ENCODE peak calls at places on chromosomes 5 and 9, in nine cellular contexts. J, A, Z, P, S, B, U, I and F are unnamed samples. For H3K36me3, the result is how much of the 10 kb centered on the place peaks cover.

GRCh38 chr5:33736510-33736909 is 155.3 kb downstream of the ADAMTS12 start:
- DNase-seq in J (no peak), A (no peak), Z (no peak), P (no peak), S (no peak), B (no peak), U (peak), I (peak), F (peak)

GRCh38 chr9:127121628-127122175 is 733 bp downstream of the ANGPTL2 start:
- DNase-seq in J (no peak), A (peak), Z (no peak), P (no peak), S (peak), B (no peak), U (peak), I (peak), F (no peak)

GRCh38 chr5:159975462-159976019 is 33.4 kb upstream of the TTC1 start:
- DNase-seq in J (no peak), A (no peak), Z (peak), P (no peak), S (no peak), B (no peak), U (peak), I (peak), F (peak)

GRCh38 chr9:121674952-121675351 is 23.5 kb downstream of the DAB2IP start:
- DNase-seq in J (no peak), A (no peak), Z (no peak), P (peak), S (no peak), B (no peak), U (peak), I (peak), F (peak)

GRCh38 chr9:137387034-137387890 is 35.7 kb downstream of the EXD3 start:
- DNase-seq in J (no peak), A (no peak), Z (no peak), P (no peak), S (no peak), B (no peak), U (no peak), I (no peak), F (no peak)

GRCh38 chr5:137646761-137647160 is 89.1 kb downstream of the KLHL3 start:
- DNase-seq in J (no peak), A (no peak), Z (no peak), P (no peak), S (no peak), B (no peak), U (no peak), I (no peak), F (no peak)

GRCh38 chr5:172770374-172770674 is 671 bp downstream of the DUSP1 start:
- DNase-seq in J (no peak), A (no peak), Z (no peak), P (no peak), S (no peak), B (no peak), U (no peak), I (no peak), F (no peak)

GRCh38 chr9:133362359-133363044 is 6.2 kb downstream of the SURF2 start:
- DNase-seq in J (no peak), A (no peak), Z (no peak), P (no peak), S (no peak), B (no peak), U (no peak), I (no peak), F (no peak)

GRCh38 chr9:110543631-110544051 is 35.9 kb downstream of the SVEP1 start:
- DNase-seq in J (no peak), A (no peak), Z (no peak), P (peak), S (no peak), B (no peak), U (peak), I (no peak), F (no peak)

GRCh38 chr9:68555416-68555815 is 14.7 kb upstream of the TMEM252 start:
- DNase-seq in J (no peak), A (no peak), Z (no peak), P (no peak), S (no peak), B (no peak), U (no peak), I (no peak), F (no peak)

GRCh38 chr5:44795496-44795895 is 13.3 kb upstream of the MRPS30 start:
- DNase-seq in J (no peak), A (no peak), Z (no peak), P (no peak), S (peak), B (no peak), U (no peak), I (no peak), F (no peak)

GRCh38 chr5:32709789-32710334 is 1.3 kb upstream of the NPR3 start:
- DNase-seq in J (peak), A (peak), Z (peak), P (peak), S (peak), B (peak), U (peak), I (peak), F (peak)

GRCh38 chr5:140240987-140241706 is 61.8 kb downstream of the PFDN1 start:
- DNase-seq in J (peak), A (peak), Z (peak), P (peak), S (peak), B (peak), U (peak), I (peak), F (peak)

GRCh38 chr9:93097496-93098205 is 1.6 kb downstream of the CARD19 start:
- DNase-seq in J (peak), A (peak), Z (no peak), P (peak), S (no peak), B (no peak), U (no peak), I (peak), F (peak)

GRCh38 chr5:9775339-9775738 is 145.2 kb upstream of the TAS2R1 start:
- DNase-seq in J (no peak), A (no peak), Z (no peak), P (no peak), S (no peak), B (no peak), U (peak), I (peak), F (peak)

GRCh38 chr9:127202461-127203139 is 62.0 kb upstream of the GARNL3 start:
- DNase-seq in J (no peak), A (no peak), Z (no peak), P (no peak), S (no peak), B (no peak), U (no peak), I (no peak), F (no peak)

GRCh38 chr5:96751203-96752169 is 56.3 kb downstream of the ERAP1 start:
- DNase-seq in J (no peak), A (no peak), Z (no peak), P (no peak), S (no peak), B (no peak), U (no peak), I (no peak), F (no peak)

GRCh38 chr5:126122942-126123341 is 300.3 kb upstream of the GRAMD2B start:
- DNase-seq in J (no peak), A (no peak), Z (no peak), P (peak), S (no peak), B (no peak), U (peak), I (no peak), F (peak)

GRCh38 chr5:82163459-82164108 is 114.6 kb downstream of the RPS23 start:
- DNase-seq in J (no peak), A (no peak), Z (no peak), P (no peak), S (no peak), B (no peak), U (peak), I (peak), F (peak)

GRCh38 chr9:114421147-114421546 is 33.4 kb upstream of the AKNA start:
- DNase-seq in J (no peak), A (peak), Z (no peak), P (no peak), S (no peak), B (no peak), U (no peak), I (no peak), F (no peak)

GRCh38 chr5:31496301-31496700 is 35.6 kb downstream of the DROSHA start:
- DNase-seq in J (no peak), A (no peak), Z (no peak), P (no peak), S (no peak), B (no peak), U (no peak), I (no peak), F (no peak)

GRCh38 chr5:40914835-40915234 is 5.5 kb downstream of the C7 start:
- DNase-seq in J (no peak), A (no peak), Z (no peak), P (no peak), S (no peak), B (no peak), U (peak), I (peak), F (no peak)

GRCh38 chr9:124282442-124283231 is 24.9 kb downstream of the NEK6 start:
- DNase-seq in J (peak), A (peak), Z (no peak), P (no peak), S (no peak), B (no peak), U (peak), I (peak), F (no peak)

GRCh38 chr5:158698036-158698667 is 401.6 kb downstream of the EBF1 start:
- DNase-seq in J (no peak), A (no peak), Z (no peak), P (peak), S (no peak), B (no peak), U (no peak), I (no peak), F (no peak)
- H3K36me3 ChIP-seq in J (under half), A (under half), Z (under half), P (under half), S (under half), B (under half), U (under half), I (under half), F (under half)

GRCh38 chr5:150286820-150287219 is 2.8 kb downstream of the CAMK2A start:
- DNase-seq in J (no peak), A (no peak), Z (peak), P (peak), S (peak), B (no peak), U (no peak), I (no peak), F (peak)
- TF ChIP-seq CTCF in J (no peak), A (no peak), Z (peak), P (peak), S (peak), B (peak), U (peak), I (peak), F (peak)

GRCh38 chr5:133088064-133088463 is 36.3 kb downstream of the HSPA4 start:
- DNase-seq in J (no peak), A (no peak), Z (no peak), P (no peak), S (no peak), B (no peak), U (no peak), I (no peak), F (no peak)

GRCh38 chr5:133086366-133086875 is 34.6 kb downstream of the HSPA4 start:
- DNase-seq in J (no peak), A (no peak), Z (no peak), P (no peak), S (no peak), B (no peak), U (peak), I (no peak), F (no peak)

DNA sequence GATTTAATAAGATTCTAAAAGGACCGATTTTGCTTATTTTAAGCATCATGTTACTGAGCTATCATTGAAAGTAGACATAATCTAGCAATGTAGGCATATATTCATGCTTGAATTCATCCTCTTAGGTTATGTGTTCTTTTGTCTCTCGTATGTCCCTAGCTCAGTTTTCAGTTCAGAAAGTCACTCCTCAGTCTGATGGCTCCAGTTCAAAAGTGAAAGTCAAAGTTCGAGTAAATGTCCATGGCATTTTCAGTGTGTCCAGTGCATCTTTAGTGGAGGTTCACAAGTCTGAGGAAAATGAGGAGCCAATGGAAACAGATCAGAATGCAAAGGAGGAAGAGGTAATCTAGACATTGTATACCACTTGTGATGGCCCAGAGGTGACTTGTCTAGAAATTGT is 39.2 kb downstream of the HSPA4 start:
- DNase-seq in J (no peak), A (no peak), Z (no peak), P (no peak), S (no peak), B (no peak), U (no peak), I (no peak), F (no peak)
- H3K36me3 ChIP-seq in J (half or more), A (under half), Z (under half), P (half or more), S (half or more), B (half or more), U (under half), I (under half), F (under half)

DNA sequence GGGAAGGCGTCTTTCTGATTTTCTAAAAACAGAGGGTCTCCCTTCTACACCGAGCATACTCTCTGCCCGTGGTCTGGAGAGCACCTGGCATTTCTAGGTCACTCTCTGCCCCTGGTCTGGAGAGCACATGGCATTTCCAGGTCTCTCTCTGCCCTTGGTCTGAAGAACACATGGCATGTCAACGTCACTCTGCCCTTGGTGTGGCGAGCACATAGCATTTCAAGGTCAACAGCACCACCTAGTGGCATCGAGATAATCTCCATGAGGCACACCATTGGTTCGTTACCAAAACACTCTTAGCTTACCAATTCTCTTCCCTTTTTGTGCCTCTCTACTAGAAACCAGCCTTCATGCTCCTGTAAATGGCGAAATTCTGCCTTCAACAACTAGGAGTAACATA is 616.5 kb upstream of the NUDT12 start:
- DNase-seq in J (no peak), A (no peak), Z (peak), P (peak), S (peak), B (peak), U (peak), I (peak), F (peak)
- TF ChIP-seq CTCF in J (peak), A (peak), Z (peak), P (peak), S (peak), B (peak), U (peak), I (peak), F (peak)

GRCh38 chr9:101469026-101469425 is 33.5 kb upstream of the ALDOB start:
- DNase-seq in J (no peak), A (no peak), Z (no peak), P (no peak), S (no peak), B (no peak), U (peak), I (no peak), F (no peak)

GRCh38 chr9:101470929-101471328 is 35.4 kb upstream of the ALDOB start:
- DNase-seq in J (no peak), A (no peak), Z (no peak), P (no peak), S (no peak), B (no peak), U (no peak), I (no peak), F (no peak)

GRCh38 chr9:101476576-101477208 is 41.1 kb upstream of the ALDOB start:
- DNase-seq in J (no peak), A (peak), Z (no peak), P (no peak), S (no peak), B (no peak), U (no peak), I (no peak), F (no peak)

GRCh38 chr9:101477214-101477613 is 41.6 kb upstream of the ALDOB start:
- DNase-seq in J (no peak), A (no peak), Z (no peak), P (no peak), S (no peak), B (no peak), U (peak), I (peak), F (peak)

GRCh38 chr9:101472891-101473290 is 37.3 kb upstream of the ALDOB start:
- DNase-seq in J (no peak), A (no peak), Z (no peak), P (no peak), S (no peak), B (no peak), U (no peak), I (no peak), F (no peak)
- H3K36me3 ChIP-seq in J (under half), A (under half), Z (under half), P (under half), S (under half), B (under half), U (under half), I (under half), F (under half)

GRCh38 chr9:35380619-35381018 is 109.3 kb upstream of the RUSC2 start:
- DNase-seq in J (no peak), A (no peak), Z (no peak), P (no peak), S (no peak), B (no peak), U (no peak), I (no peak), F (no peak)

GRCh38 chr9:35380016-35380415 is 109.9 kb upstream of the RUSC2 start:
- DNase-seq in J (no peak), A (no peak), Z (no peak), P (no peak), S (no peak), B (no peak), U (no peak), I (no peak), F (no peak)

DNA sequence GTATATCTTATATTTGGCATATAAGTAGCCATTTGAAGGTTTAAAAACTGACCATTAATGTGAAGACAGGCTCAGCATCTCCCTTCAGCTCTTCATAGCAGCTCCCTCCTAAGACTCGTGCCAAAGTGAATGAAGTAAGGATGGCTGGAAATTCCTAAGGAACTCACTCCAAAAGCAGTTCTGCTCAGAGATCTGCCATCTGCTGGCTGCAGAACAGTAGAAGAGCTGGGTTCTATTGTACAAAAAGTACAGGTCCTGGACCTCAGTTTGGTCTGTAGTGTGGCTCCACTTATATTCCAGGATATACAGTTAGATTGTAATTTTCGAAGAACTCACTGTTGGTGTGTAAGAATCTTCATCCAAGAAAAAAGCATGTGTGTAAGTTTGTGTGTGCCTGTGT is 104.9 kb upstream of the RUSC2 start:
- DNase-seq in J (no peak), A (no peak), Z (no peak), P (no peak), S (no peak), B (no peak), U (peak), I (peak), F (peak)
- TF ChIP-seq CTCF in J (peak), A (no peak), Z (peak), P (peak), S (no peak), B (peak), U (peak), I (peak), F (peak)

DNA sequence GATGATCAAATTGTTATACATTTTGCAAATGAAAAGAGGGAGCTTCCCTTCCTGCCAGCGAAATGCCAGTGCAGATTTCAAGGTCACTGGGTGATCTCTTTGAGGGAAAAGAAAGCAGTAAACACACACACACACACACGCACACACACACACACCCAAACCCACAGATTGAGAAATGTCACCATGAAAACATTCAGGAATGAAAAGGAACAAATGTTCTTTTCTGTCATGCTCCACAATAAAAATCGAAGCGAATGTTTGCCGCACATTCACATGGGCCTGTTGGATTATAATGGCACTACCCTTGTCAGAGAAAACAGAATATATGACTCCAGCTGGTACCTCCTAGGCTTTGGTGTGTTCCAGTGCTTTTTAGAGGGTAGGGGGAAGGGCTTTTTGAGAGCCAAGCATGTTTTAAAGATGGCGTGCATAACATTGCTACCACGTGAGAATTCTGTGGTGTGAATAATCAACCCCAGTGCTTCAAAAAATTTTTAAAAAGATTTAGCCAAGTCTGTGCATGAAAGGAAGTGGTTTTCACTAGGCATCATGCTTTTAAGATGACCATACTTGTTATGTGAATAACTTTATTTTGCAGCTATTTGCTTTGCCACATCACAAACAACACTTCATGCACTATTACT is 120.7 kb upstream of the ZNF608 start:
- DNase-seq in J (no peak), A (no peak), Z (no peak), P (no peak), S (no peak), B (no peak), U (peak), I (peak), F (no peak)
- H3K36me3 ChIP-seq in J (under half), A (under half), Z (under half), P (under half), S (under half), B (under half), U (under half), I (under half), F (under half)

DNA sequence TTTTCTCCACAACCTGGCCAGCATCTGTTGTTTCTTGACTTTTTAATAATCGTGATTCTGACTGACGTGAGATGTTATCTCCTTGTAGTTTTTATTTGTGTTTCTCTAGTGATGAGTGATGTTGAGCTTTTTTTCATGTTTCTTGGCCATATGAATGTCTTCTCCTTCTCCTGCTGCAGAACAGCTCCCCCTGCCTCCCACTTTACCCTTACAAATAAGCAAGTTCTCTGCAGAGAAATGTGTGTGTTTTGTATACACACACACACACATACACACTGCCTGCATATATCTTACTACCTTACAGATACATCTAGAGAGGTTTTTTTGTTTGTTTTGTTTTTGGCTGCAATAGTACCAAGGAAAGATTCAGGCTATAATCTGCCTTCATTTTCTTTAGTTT is 88.7 kb upstream of the PHF24 start:
- DNase-seq in J (no peak), A (no peak), Z (peak), P (no peak), S (no peak), B (no peak), U (peak), I (peak), F (peak)
- TF ChIP-seq CTCF in J (no peak), A (no peak), Z (peak), P (peak), S (peak), B (peak), U (peak), I (no peak), F (peak)